ENCODE peak calls at places on chromosomes 11 and 22, in four cellular contexts. L, H, B and Q are unnamed samples.

GRCh38 chr11:61541568-61541967 is 33.0 kb downstream of the LRRC10B start:
- DNase-seq in L (peak), H (no peak), B (peak), Q (no peak)

GRCh38 chr11:128506384-128506783 is 81.0 kb downstream of the ETS1 start:
- DNase-seq in L (no peak), H (no peak), B (no peak), Q (no peak)

GRCh38 chr11:129643031-129643721 is 172.5 kb upstream of the TMEM45B start:
- DNase-seq in L (peak), H (no peak), B (no peak), Q (no peak)

GRCh38 chr11:45543808-45544422 is 121.5 kb downstream of the CHST1 start:
- DNase-seq in L (peak), H (peak), B (no peak), Q (no peak)

GRCh38 chr22:27905638-27906037 is 13.4 kb downstream of the PITPNB start:
- DNase-seq in L (no peak), H (no peak), B (no peak), Q (no peak)

GRCh38 chr11:121426476-121427454 is 25.3 kb upstream of the SORL1 start:
- DNase-seq in L (peak), H (peak), B (peak), Q (peak)

GRCh38 chr22:23800297-23801237 is 13.8 kb downstream of the SMARCB1 start:
- DNase-seq in L (no peak), H (no peak), B (no peak), Q (no peak)

GRCh38 chr22:24503137-24503850 is 8.2 kb downstream of the UPB1 start:
- DNase-seq in L (peak), H (peak), B (no peak), Q (peak)

GRCh38 chr11:75705541-75705940 is 12.1 kb upstream of the MOGAT2 start:
- DNase-seq in L (no peak), H (no peak), B (no peak), Q (no peak)

GRCh38 chr11:11580012-11580411 is 41.8 kb downstream of the GALNT18 start:
- DNase-seq in L (no peak), H (no peak), B (no peak), Q (peak)

GRCh38 chr11:105821781-105822180 is 200.3 kb downstream of the MSANTD4 start:
- DNase-seq in L (no peak), H (no peak), B (no peak), Q (no peak)

GRCh38 chr11:77789731-77790476 is 30.6 kb downstream of the RSF1 start:
- DNase-seq in L (no peak), H (no peak), B (no peak), Q (no peak)

GRCh38 chr11:14141676-14142075 is 179.2 kb downstream of the SPON1 start:
- DNase-seq in L (no peak), H (no peak), B (no peak), Q (no peak)

GRCh38 chr11:67253872-67254624 is 12.2 kb upstream of the GRK2 start:
- DNase-seq in L (no peak), H (no peak), B (no peak), Q (no peak)

GRCh38 chr11:105245781-105246315 is 106.3 kb upstream of the CARD18 start:
- DNase-seq in L (no peak), H (no peak), B (no peak), Q (no peak)

GRCh38 chr11:69008774-69009440 is 4.1 kb downstream of the MRGPRF start:
- DNase-seq in L (peak), H (no peak), B (peak), Q (no peak)

GRCh38 chr11:16604784-16605439 is 133.5 kb upstream of the C11orf58 start:
- DNase-seq in L (no peak), H (peak), B (no peak), Q (no peak)

GRCh38 chr11:2590131-2590950 is 109.5 kb downstream of the KCNQ1OT1 start:
- DNase-seq in L (no peak), H (no peak), B (no peak), Q (no peak)

GRCh38 chr11:1201395-1202153 is 21.3 kb upstream of the MUC5B start:
- DNase-seq in L (no peak), H (no peak), B (no peak), Q (no peak)

GRCh38 chr22:37904572-37905533 is 1.2 kb upstream of the MICALL1 start:
- DNase-seq in L (peak), H (peak), B (peak), Q (no peak)

GRCh38 chr11:83002047-83002446 is 69.7 kb downstream of the RAB30 start:
- DNase-seq in L (no peak), H (no peak), B (no peak), Q (no peak)

DNA sequence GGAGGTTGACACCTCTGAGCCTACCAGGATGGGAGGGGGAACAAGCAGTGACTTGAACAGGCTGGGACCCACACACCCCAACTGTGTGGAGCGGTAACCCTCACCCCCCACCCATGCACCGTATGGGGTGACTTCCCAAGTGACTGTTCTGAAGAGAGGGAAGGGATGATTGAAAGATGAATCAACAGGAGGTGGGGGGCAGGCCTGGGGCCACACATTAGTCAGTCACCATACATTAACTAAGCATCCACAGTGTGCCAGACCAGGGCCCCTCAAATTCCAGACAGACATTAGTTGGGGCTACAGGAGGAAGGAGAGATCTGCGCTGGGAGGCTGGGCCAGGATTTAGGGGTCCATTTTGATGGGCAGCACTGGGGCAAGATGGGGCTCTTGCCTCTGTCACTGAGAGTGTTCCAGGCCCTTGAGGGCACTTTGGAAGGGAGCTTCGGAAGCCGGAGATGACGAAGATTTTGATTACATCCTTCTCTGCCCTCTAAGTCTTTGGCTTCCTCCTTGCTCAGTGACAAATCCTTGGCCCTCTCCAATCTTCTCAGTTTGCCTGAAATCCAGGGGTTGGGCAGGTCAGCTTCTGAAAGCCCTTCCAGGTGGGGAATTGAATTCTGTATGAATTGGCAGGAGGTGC is 966 bp downstream of the SMTN start:
- DNase-seq in L (peak), H (no peak), B (no peak), Q (no peak)
- H3K4me3 ChIP-seq in L (peak), H (peak), B (peak), Q (no peak)

GRCh38 chr11:132450631-132451030 is 1080.2 kb downstream of the NTM start:
- DNase-seq in L (no peak), H (no peak), B (no peak), Q (no peak)

GRCh38 chr11:132445966-132446365 is 1075.6 kb downstream of the NTM start:
- DNase-seq in L (no peak), H (no peak), B (no peak), Q (no peak)

GRCh38 chr11:132451942-132452601 is 1080.2 kb downstream of the OPCML start:
- DNase-seq in L (no peak), H (no peak), B (no peak), Q (no peak)

GRCh38 chr11:132444891-132445290 is 1074.5 kb downstream of the NTM start:
- DNase-seq in L (no peak), H (no peak), B (no peak), Q (no peak)

DNA sequence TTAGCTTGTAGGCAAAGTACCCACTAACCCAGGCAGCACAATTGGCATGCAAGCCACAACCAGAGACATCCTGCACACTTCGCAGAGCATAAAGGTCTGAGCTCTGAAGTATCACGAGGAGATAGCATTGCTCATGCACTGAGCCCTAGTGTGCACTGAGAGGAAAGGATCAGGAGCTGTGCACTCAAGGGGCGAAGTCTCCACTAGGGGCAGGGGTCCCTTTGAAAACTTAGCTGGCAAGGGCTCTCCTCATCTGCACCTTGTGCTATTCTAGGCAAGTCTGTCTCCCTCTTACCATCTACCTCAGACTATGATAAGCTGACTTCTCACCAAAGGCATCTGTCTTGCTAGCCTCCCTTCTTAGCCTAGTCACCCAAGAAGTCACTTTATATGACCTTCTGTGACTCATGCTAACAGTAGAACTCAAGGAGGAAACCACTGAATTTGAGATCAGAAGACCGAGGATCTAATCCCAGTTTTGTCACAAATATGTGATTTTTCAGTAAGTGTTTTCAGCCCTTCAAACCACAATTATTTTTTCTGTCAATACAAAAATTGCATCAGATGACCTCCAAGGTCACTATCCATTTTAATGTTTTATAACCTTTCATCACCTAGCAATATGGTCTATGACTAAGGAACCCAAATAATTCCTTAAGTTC is 1078.0 kb downstream of the NTM start:
- DNase-seq in L (no peak), H (no peak), B (no peak), Q (no peak)
- TF ChIP-seq CTCF in L (no peak), H (no peak), B (no peak), Q (no peak)

GRCh38 chr22:50192056-50192824 is 6.5 kb downstream of the TRABD start:
- DNase-seq in L (peak), H (no peak), B (no peak), Q (no peak)
- H3K27ac ChIP-seq in L (peak), H (peak), B (peak), Q (peak)

GRCh38 chr11:112822478-112823274 is 138.5 kb upstream of the NCAM1 start:
- DNase-seq in L (no peak), H (no peak), B (no peak), Q (no peak)
- H3K4me3 ChIP-seq in L (no peak), H (no peak), B (no peak), Q (no peak)

GRCh38 chr11:126457817-126458216 is 102.3 kb downstream of the ST3GAL4 start:
- DNase-seq in L (no peak), H (no peak), B (no peak), Q (no peak)
- TF ChIP-seq CTCF in L (no peak), H (no peak), B (no peak), Q (no peak)

GRCh38 chr22:31096637-31097274 is 10.6 kb downstream of the SELENOM start:
- DNase-seq in L (no peak), H (no peak), B (no peak), Q (no peak)

GRCh38 chr22:31097941-31098632 is 9.3 kb downstream of the SELENOM start:
- DNase-seq in L (no peak), H (no peak), B (no peak), Q (no peak)

GRCh38 chr22:31093956-31094622 is 13.0 kb downstream of the SMTN start:
- DNase-seq in L (no peak), H (no peak), B (no peak), Q (no peak)

GRCh38 chr22:31094741-31095140 is 12.6 kb downstream of the SELENOM start:
- DNase-seq in L (no peak), H (no peak), B (no peak), Q (no peak)

GRCh38 chr22:31095637-31096249 is 11.6 kb downstream of the SELENOM start:
- DNase-seq in L (no peak), H (no peak), B (no peak), Q (no peak)
- H3K27ac ChIP-seq in L (no peak), H (no peak), B (no peak), Q (no peak)

GRCh38 chr11:20000393-20001134 is 159.7 kb downstream of the DBX1 start:
- DNase-seq in L (no peak), H (peak), B (no peak), Q (no peak)

GRCh38 chr11:19996591-19996990 is 163.7 kb downstream of the DBX1 start:
- DNase-seq in L (no peak), H (no peak), B (no peak), Q (no peak)

GRCh38 chr11:20003357-20003756 is 156.9 kb downstream of the DBX1 start:
- DNase-seq in L (peak), H (no peak), B (no peak), Q (no peak)

GRCh38 chr11:20002312-20003216 is 157.7 kb downstream of the DBX1 start:
- DNase-seq in L (no peak), H (no peak), B (no peak), Q (no peak)

DNA sequence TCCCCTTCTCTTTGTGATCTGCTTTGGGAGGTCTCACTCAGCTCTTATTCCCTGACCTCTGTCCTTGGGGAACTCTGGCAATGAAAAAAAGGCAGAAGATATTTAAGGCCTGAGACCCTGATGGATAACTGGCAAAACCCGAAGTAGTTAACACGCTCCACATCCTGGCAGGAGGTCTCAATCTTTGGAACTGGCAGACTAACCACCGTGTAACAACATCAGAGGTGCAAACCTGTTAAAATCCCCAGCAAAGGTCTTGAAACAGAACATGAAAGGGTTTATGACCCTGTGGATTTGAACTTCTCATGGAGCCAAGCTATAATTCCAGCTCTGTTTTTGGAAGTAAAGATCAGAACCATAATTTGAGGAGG is 160.3 kb downstream of the DBX1 start:
- DNase-seq in L (no peak), H (no peak), B (no peak), Q (no peak)
- H3K4me3 ChIP-seq in L (no peak), H (no peak), B (no peak), Q (no peak)

DNA sequence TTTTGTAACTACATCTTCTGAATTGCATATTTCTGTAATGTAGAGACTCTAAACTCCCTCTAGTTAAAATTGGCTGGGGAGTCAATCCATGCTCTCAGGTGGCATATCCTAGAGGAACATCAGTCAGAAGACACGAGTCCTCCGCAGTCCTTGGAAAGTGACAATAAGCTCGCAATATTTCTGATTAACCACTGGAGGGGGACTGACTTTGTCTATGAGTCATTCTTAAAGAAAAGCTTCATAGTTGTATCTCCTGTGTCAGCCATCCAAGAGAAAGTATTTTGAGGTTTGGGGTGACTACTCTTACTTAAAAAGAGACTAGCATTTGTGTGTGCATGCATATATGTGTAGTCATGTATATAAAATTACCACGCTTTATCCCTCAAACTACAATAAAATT is 60.2 kb downstream of the SLN start:
- DNase-seq in L (peak), H (no peak), B (no peak), Q (no peak)
- TF ChIP-seq CTCF in L (peak), H (no peak), B (no peak), Q (no peak)

GRCh38 chr22:42833104-42833503 is 24.0 kb downstream of the ARFGAP3 start:
- DNase-seq in L (no peak), H (no peak), B (no peak), Q (no peak)

GRCh38 chr22:42831712-42832111 is 25.4 kb downstream of the ARFGAP3 start:
- DNase-seq in L (no peak), H (no peak), B (no peak), Q (no peak)

GRCh38 chr22:42837556-42837955 is 19.5 kb downstream of the ARFGAP3 start:
- DNase-seq in L (no peak), H (no peak), B (no peak), Q (no peak)

GRCh38 chr22:42836026-42836425 is 21.0 kb downstream of the ARFGAP3 start:
- DNase-seq in L (no peak), H (no peak), B (no peak), Q (no peak)

GRCh38 chr22:42834177-42834949 is 22.7 kb downstream of the ARFGAP3 start:
- DNase-seq in L (no peak), H (no peak), B (no peak), Q (no peak)
- H3K27ac ChIP-seq in L (no peak), H (no peak), B (no peak), Q (no peak)